ENCODE peak calls at places on chromosome 4, in five cellular contexts. M, H, I, G and K are unnamed samples. For H4K20me1, the result is how much of the 10 kb centered on the place peaks cover.

GRCh38 chr4:71400788-71401187 is 62.0 kb downstream of the SLC4A4 start:
- DNase-seq in M (no peak), H (no peak), I (no peak), G (no peak), K (no peak)

GRCh38 chr4:53019485-53020382 is 157.6 kb downstream of the RASL11B start:
- DNase-seq in M (peak), H (no peak), I (peak), G (peak), K (peak)

GRCh38 chr4:150722908-150723362 is 141.0 kb downstream of the MAB21L2 start:
- DNase-seq in M (peak), H (no peak), I (peak), G (no peak), K (peak)

GRCh38 chr4:17544831-17545234 is 29.9 kb downstream of the CLRN2 start:
- DNase-seq in M (no peak), H (no peak), I (peak), G (no peak), K (no peak)

GRCh38 chr4:15343000-15343399 is 84.8 kb upstream of the C1QTNF7 start:
- DNase-seq in M (no peak), H (no peak), I (no peak), G (no peak), K (no peak)

GRCh38 chr4:81628489-81628888 is 156.8 kb upstream of the RASGEF1B start:
- DNase-seq in M (peak), H (no peak), I (no peak), G (peak), K (no peak)

GRCh38 chr4:103853627-103854026 is 133.8 kb upstream of the TACR3 start:
- DNase-seq in M (no peak), H (no peak), I (no peak), G (no peak), K (no peak)

GRCh38 chr4:89434364-89434988 is 126.9 kb upstream of the GPRIN3 start:
- DNase-seq in M (peak), H (no peak), I (peak), G (peak), K (peak)

GRCh38 chr4:85113706-85114105 is 147.2 kb upstream of the WDFY3 start:
- DNase-seq in M (no peak), H (no peak), I (no peak), G (peak), K (no peak)

DNA sequence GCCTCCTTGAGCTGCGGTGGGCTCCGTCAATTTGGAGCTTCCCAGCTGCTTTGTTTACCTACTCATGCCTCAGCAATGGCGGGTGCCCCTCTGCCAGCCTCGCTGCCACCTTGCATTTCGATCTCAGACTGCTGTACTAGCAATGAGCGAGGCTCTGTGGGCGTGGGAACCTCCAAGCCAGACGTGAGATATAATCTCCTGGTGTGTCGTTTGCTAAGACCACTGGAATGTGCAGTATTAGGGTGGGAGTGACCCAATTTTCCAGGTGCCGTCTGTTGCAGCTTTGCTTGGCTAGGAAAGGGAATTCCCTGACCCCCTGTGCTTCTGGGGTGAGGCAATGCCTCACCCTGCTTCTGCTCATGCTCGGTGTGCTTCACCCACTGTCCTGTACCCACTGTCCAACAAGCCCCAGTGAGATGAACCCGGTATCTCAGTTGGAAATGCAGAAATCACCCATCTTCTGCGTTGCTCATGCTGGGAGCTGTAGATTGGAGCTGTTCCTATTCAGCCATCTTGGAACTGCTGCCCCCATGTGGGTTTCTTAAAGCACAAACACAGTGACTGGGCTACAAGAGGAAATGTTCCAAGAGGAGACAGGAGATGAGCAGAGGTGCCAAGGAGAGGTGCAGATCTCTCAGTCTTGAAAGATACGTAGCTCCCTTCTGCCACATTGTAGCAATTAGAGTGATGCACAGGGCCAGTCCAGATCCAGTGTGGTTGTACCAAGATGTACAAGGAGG is 193.0 kb upstream of the IGFBP7 start:
- DNase-seq in M (peak), H (no peak), I (peak), G (peak), K (no peak)
- TF ChIP-seq CTCF in M (peak), H (peak), I (no peak), G (no peak), K (no peak)

GRCh38 chr4:157678478-157678877 is 457.9 kb downstream of the GRIA2 start:
- DNase-seq in M (no peak), H (no peak), I (no peak), G (no peak), K (no peak)
- H4K20me1 ChIP-seq in M (under half), H (under half), I (under half), G (under half), K (under half)

GRCh38 chr4:38109896-38110295 is 149.7 kb downstream of the PTTG2 start:
- DNase-seq in M (no peak), H (no peak), I (no peak), G (no peak), K (no peak)
- H3K27ac ChIP-seq in M (no peak), H (no peak), I (no peak), G (no peak), K (no peak)

GRCh38 chr4:105495667-105496066 is 21.8 kb upstream of the PPA2 start:
- DNase-seq in M (peak), H (no peak), I (no peak), G (no peak), K (no peak)

DNA sequence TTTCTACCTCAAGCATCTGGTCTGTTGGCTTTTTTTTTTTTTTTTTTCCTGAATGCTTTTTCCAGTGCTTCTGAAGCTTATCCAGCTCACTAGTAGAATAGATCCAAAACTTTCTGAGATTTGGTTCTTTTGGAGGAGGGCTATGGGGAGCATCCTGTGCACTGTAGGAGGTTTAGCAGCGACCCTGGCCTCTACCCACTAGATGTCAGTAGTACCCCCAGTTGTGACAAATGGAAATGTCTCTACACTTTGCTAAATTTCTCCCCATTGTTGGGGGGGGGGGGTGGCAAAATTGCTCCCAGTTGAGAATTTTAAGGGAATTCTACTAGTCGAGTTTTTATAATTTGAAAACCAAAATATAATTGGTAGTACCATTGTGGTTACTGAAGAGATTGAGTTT is 23.0 kb upstream of the PPA2 start:
- DNase-seq in M (no peak), H (no peak), I (no peak), G (no peak), K (no peak)
- TF ChIP-seq CTCF in M (peak), H (peak), I (no peak), G (no peak), K (no peak)

DNA sequence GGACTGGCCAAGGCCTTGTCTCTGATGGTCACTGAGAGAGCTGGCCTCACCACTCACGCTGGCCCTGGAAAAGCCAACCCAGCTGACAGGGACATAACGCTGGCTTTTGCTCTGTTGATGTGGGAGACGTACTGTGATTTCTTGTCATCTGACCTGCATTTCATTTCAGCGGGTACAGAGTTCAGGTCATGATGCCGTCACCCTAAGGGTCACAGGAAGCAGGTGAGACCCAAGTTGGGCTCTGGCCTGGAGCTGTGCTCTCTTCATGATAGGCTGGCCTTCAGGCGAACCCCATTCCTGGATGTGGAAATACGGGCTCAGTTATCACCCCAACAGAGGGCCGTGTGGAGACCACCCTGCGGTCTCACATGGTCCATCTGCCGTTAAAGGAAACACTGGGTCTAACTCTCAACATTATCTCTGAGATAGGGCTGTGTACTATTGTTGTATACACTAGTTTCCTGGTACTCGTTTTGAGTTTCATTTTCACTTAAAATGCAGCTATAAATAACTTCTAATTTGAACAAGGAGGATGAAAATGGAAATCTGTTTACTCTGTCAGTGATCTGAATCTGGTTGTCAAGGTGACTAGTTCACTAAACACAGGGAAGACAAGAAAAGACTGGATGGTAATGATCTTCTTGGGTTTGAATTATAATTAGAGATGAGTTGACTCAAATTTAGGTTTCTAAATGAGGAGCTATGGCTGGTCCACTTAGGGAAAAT is 89.1 kb downstream of the TBC1D9 start:
- DNase-seq in M (no peak), H (no peak), I (no peak), G (no peak), K (no peak)
- H4K20me1 ChIP-seq in M (under half), H (under half), I (under half), G (under half), K (under half)

GRCh38 chr4:187432310-187432709 is 563.3 kb upstream of the ZFP42 start:
- DNase-seq in M (no peak), H (no peak), I (no peak), G (no peak), K (no peak)
- H3K27ac ChIP-seq in M (peak), H (no peak), I (no peak), G (no peak), K (no peak)

DNA sequence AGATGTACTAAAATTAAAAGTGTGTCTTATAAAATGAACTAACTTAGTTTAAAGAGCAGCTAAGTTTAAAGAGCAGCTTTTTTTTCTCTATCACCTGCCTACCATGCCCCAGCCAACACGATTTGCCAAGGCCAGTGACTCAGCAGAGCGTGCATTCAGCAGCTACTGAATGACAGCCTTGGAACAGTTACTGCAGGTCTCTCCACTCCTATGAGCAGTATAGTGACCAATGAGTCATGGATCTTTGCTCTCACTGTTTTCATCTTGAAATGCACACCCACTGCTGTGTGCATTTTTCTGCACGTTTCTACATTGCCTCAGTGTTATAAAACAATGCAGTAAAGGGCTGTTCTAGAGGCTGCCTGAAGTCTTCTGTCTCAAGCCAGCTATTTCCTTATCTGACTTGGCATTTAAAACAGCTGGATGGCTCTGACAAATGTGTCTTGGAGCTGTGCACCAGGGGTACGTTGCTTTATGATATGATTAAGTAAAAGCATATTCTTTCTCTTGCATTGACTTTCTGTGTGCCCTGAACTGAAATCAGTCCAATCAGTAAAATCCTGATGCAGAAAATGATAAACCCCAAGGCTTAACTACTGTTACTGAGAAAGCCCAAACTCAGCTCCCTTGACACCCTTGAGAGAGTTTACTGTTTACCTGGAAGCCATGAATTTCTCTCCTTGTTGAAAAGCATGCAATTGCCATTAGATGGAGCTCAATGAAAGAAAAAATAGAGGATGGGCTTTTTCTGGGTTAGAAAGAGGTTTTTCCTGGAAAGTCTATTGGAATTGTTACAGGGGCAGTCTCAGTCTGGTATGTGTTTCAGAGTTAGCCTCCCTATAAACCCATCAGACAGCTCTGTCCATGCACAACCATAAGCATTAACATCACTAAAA is 66.2 kb upstream of the C4orf54 start:
- DNase-seq in M (peak), H (no peak), I (peak), G (peak), K (peak)
- TF ChIP-seq CTCF in M (peak), H (no peak), I (no peak), G (no peak), K (no peak)

DNA sequence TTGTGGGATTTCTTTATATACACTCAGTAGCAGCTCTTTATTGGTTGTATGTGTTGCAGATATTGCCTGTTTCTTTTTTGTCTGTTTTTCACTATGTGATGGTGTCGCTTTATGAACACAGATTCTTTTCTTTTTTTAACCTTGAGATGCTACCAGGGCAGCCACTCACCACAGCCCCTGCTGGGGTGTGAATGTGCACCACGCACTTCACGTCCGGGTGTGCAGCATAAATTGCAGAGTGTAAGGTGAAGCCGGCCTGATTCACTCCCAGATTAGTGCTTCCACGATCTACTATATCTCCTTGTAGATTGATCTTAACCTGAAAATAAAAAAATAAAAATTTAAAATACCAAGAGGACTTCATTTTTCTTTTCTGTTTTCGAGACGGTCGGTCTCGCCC is 71.4 kb downstream of the FAM193A start:
- DNase-seq in M (no peak), H (no peak), I (no peak), G (no peak), K (no peak)
- H4K20me1 ChIP-seq in M (under half), H (under half), I (under half), G (half or more), K (under half)

GRCh38 chr4:124980276-124980752 is 267.8 kb upstream of the ANKRD50 start:
- DNase-seq in M (peak), H (no peak), I (no peak), G (peak), K (no peak)
- H3K27ac ChIP-seq in M (no peak), H (no peak), I (no peak), G (peak), K (peak)

DNA sequence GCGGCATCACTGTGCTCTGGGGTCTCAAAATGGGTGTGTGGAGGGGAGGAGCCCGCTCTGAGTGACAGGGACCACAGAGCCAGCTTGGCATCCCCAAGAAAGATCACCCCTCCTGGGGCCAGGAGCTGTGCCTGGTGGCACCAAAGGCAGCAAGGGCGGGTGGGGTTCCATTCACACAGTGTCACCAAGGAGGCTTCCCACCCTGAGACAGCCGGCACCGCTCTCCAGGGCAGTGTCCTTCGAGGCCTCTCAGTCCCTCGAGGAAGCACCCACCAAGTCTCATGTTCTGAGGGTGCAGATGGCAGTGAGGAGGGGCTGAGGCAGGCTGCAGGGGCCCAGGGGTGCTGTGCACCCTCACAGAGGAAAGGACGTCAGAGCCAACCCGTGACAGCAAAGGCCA is 44.0 kb upstream of the MAN2B2 start:
- DNase-seq in M (no peak), H (no peak), I (no peak), G (no peak), K (no peak)
- TF ChIP-seq CTCF in M (no peak), H (no peak), I (no peak), G (no peak), K (no peak)